ENCODE peak calls at places on chromosomes 6 and 20, in ten cellular contexts. One of them, this sample, is unnamed.

GRCh38 chr6:1322725-1323219 is 10.9 kb downstream of the FOXQ1 start:
- DNase-seq in right lobe of liver: peak
- DNase-seq in T-helper 2 cell: no peak
- DNase-seq in T-cell: no peak
- DNase-seq in left colon: no peak
- DNase-seq in globus pallidus: no peak
- DNase-seq in neural progenitor cell: no peak
- DNase-seq in psoas muscle: no peak
- DNase-seq in fibroblast of lung: peak
- DNase-seq in activated naive CD8-positive, alpha-beta T cell treated with anti-CD3 and anti-CD28 coated beads for 36 hours: no peak
- DNase-seq in this sample: no peak

GRCh38 chr20:19631410-19631809 is 126.6 kb upstream of the RIN2 start:
- DNase-seq in right lobe of liver: peak
- DNase-seq in T-helper 2 cell: no peak
- DNase-seq in T-cell: no peak
- DNase-seq in left colon: no peak
- DNase-seq in globus pallidus: no peak
- DNase-seq in neural progenitor cell: no peak
- DNase-seq in psoas muscle: no peak
- DNase-seq in fibroblast of lung: no peak
- DNase-seq in activated naive CD8-positive, alpha-beta T cell treated with anti-CD3 and anti-CD28 coated beads for 36 hours: no peak
- DNase-seq in this sample: no peak

GRCh38 chr20:61262514-61262913 is 10.5 kb downstream of the CDH4 start:
- DNase-seq in right lobe of liver: no peak
- DNase-seq in T-helper 2 cell: no peak
- DNase-seq in T-cell: no peak
- DNase-seq in left colon: no peak
- DNase-seq in globus pallidus: no peak
- DNase-seq in neural progenitor cell: no peak
- DNase-seq in psoas muscle: no peak
- DNase-seq in fibroblast of lung: no peak
- DNase-seq in activated naive CD8-positive, alpha-beta T cell treated with anti-CD3 and anti-CD28 coated beads for 36 hours: no peak
- DNase-seq in this sample: no peak

GRCh38 chr6:32825966-32826365 is 9.2 kb upstream of the HLA-DOB start:
- DNase-seq in right lobe of liver: no peak
- DNase-seq in T-helper 2 cell: no peak
- DNase-seq in T-cell: no peak
- DNase-seq in left colon: no peak
- DNase-seq in globus pallidus: peak
- DNase-seq in neural progenitor cell: peak
- DNase-seq in psoas muscle: no peak
- DNase-seq in fibroblast of lung: peak
- DNase-seq in activated naive CD8-positive, alpha-beta T cell treated with anti-CD3 and anti-CD28 coated beads for 36 hours: no peak
- DNase-seq in this sample: no peak

GRCh38 chr20:4978050-4978918 is 23.0 kb downstream of the SLC23A2 start:
- DNase-seq in right lobe of liver: no peak
- DNase-seq in T-helper 2 cell: no peak
- DNase-seq in T-cell: no peak
- DNase-seq in left colon: no peak
- DNase-seq in globus pallidus: no peak
- DNase-seq in neural progenitor cell: peak
- DNase-seq in psoas muscle: no peak
- DNase-seq in fibroblast of lung: peak
- DNase-seq in activated naive CD8-positive, alpha-beta T cell treated with anti-CD3 and anti-CD28 coated beads for 36 hours: no peak
- DNase-seq in this sample: no peak

GRCh38 chr20:2873747-2874041 is 413 bp downstream of the PTPRA start:
- DNase-seq in right lobe of liver: peak
- DNase-seq in T-helper 2 cell: peak
- DNase-seq in T-cell: peak
- DNase-seq in left colon: peak
- DNase-seq in globus pallidus: no peak
- DNase-seq in neural progenitor cell: peak
- DNase-seq in psoas muscle: peak
- DNase-seq in fibroblast of lung: peak
- DNase-seq in activated naive CD8-positive, alpha-beta T cell treated with anti-CD3 and anti-CD28 coated beads for 36 hours: peak
- DNase-seq in this sample: no peak

GRCh38 chr20:56796345-56796744 is 167.2 kb downstream of the TFAP2C start:
- DNase-seq in right lobe of liver: peak
- DNase-seq in T-helper 2 cell: no peak
- DNase-seq in T-cell: no peak
- DNase-seq in left colon: no peak
- DNase-seq in globus pallidus: no peak
- DNase-seq in neural progenitor cell: no peak
- DNase-seq in psoas muscle: no peak
- DNase-seq in fibroblast of lung: no peak
- DNase-seq in activated naive CD8-positive, alpha-beta T cell treated with anti-CD3 and anti-CD28 coated beads for 36 hours: no peak
- DNase-seq in this sample: no peak

GRCh38 chr6:161272600-161273355 is 1.1 kb downstream of the AGPAT4 start:
- DNase-seq in right lobe of liver: no peak
- DNase-seq in T-helper 2 cell: no peak
- DNase-seq in T-cell: no peak
- DNase-seq in left colon: no peak
- DNase-seq in globus pallidus: peak
- DNase-seq in neural progenitor cell: peak
- DNase-seq in psoas muscle: no peak
- DNase-seq in fibroblast of lung: peak
- DNase-seq in activated naive CD8-positive, alpha-beta T cell treated with anti-CD3 and anti-CD28 coated beads for 36 hours: no peak
- DNase-seq in this sample: no peak

This sample was measured in CD14-positive monocyte.